ENCODE peak calls at places on chromosomes 11 and 22, in four cellular contexts. G, L, K and N are unnamed samples. For H3K27me3, the result is how much of the 10 kb centered on the place peaks cover.

GRCh38 chr22:26709617-26710390 is 52.4 kb downstream of the MIAT start:
- DNase-seq in G (peak), L (no peak), K (no peak), N (peak)

GRCh38 chr11:32052218-32052617 is 38.7 kb upstream of the RCN1 start:
- DNase-seq in G (peak), L (peak), K (no peak), N (no peak)

GRCh38 chr11:45647329-45647728 is 18.1 kb downstream of the CHST1 start:
- DNase-seq in G (no peak), L (no peak), K (no peak), N (no peak)

GRCh38 chr11:12261551-12261950 is 115.8 kb upstream of the PARVA start:
- DNase-seq in G (no peak), L (no peak), K (no peak), N (no peak)

GRCh38 chr11:79121351-79121750 is 319.5 kb downstream of the TENM4 start:
- DNase-seq in G (peak), L (no peak), K (no peak), N (no peak)

GRCh38 chr11:119809346-119809745 is 80.3 kb upstream of the NECTIN1 start:
- DNase-seq in G (no peak), L (no peak), K (no peak), N (no peak)

GRCh38 chr22:46051646-46052045 is 74.7 kb upstream of the WNT7B start:
- DNase-seq in G (no peak), L (no peak), K (peak), N (no peak)

GRCh38 chr11:33907419-33907818 is 15.5 kb upstream of the LMO2 start:
- DNase-seq in G (no peak), L (no peak), K (no peak), N (no peak)

GRCh38 chr11:32187106-32187505 is 96.2 kb downstream of the RCN1 start:
- DNase-seq in G (no peak), L (no peak), K (no peak), N (no peak)

GRCh38 chr11:30683176-30683575 is 97.0 kb upstream of the MPPED2 start:
- DNase-seq in G (no peak), L (no peak), K (no peak), N (no peak)

GRCh38 chr22:27698830-27699229 is 102.7 kb downstream of the MN1 start:
- DNase-seq in G (no peak), L (no peak), K (no peak), N (no peak)

GRCh38 chr11:133724116-133724515 is 121.2 kb downstream of the SPATA19 start:
- DNase-seq in G (no peak), L (no peak), K (no peak), N (no peak)

GRCh38 chr11:133570376-133570775 is 38.1 kb upstream of the OPCML start:
- DNase-seq in G (no peak), L (no peak), K (no peak), N (no peak)

GRCh38 chr22:46088541-46089311 is 61.6 kb upstream of the PPARA start:
- DNase-seq in G (peak), L (no peak), K (peak), N (no peak)

GRCh38 chr22:38397189-38398097 is 57.6 kb downstream of the KCNJ4 start:
- DNase-seq in G (no peak), L (peak), K (peak), N (no peak)

GRCh38 chr22:36910461-36910860 is 3.0 kb upstream of the CSF2RB start:
- DNase-seq in G (no peak), L (no peak), K (no peak), N (no peak)

GRCh38 chr11:8231979-8232378 is 31.7 kb downstream of the LMO1 start:
- DNase-seq in G (no peak), L (no peak), K (no peak), N (no peak)

GRCh38 chr22:35915477-35916013 is 113.1 kb downstream of the RBFOX2 start:
- DNase-seq in G (peak), L (no peak), K (no peak), N (no peak)

GRCh38 chr11:9799901-9800300 is 136.0 kb downstream of the SWAP70 start:
- DNase-seq in G (no peak), L (no peak), K (no peak), N (no peak)

GRCh38 chr11:15988693-15989231 is 367.6 kb downstream of the SOX6 start:
- DNase-seq in G (no peak), L (no peak), K (no peak), N (no peak)

GRCh38 chr11:1756791-1757771 is 6.6 kb downstream of the CTSD start:
- DNase-seq in G (no peak), L (no peak), K (no peak), N (no peak)

GRCh38 chr11:22617868-22618267 is 7.8 kb downstream of the FANCF start:
- DNase-seq in G (no peak), L (no peak), K (no peak), N (no peak)

GRCh38 chr22:45225732-45226560 is 14.7 kb downstream of the KIAA0930 start:
- DNase-seq in G (no peak), L (no peak), K (no peak), N (no peak)

GRCh38 chr11:77113382-77114088 is 10.9 kb downstream of the OMP start:
- DNase-seq in G (no peak), L (no peak), K (no peak), N (no peak)

GRCh38 chr11:1570896-1571759 is 943 bp downstream of the DUSP8 start:
- DNase-seq in G (no peak), L (peak), K (no peak), N (no peak)

GRCh38 chr11:127345819-127346459 is 345.4 kb upstream of the KIRREL3 start:
- DNase-seq in G (peak), L (no peak), K (peak), N (no peak)

GRCh38 chr11:6298605-6299004 is 21.7 kb downstream of the CAVIN3 start:
- DNase-seq in G (no peak), L (peak), K (peak), N (no peak)

GRCh38 chr11:3167143-3168119 is 2.3 kb upstream of the OSBPL5 start:
- DNase-seq in G (no peak), L (no peak), K (peak), N (no peak)
- TF ChIP-seq CTCF in G (no peak), L (no peak), K (no peak), N (no peak)

GRCh38 chr11:442611-443081 is 835 bp upstream of the ANO9 start:
- DNase-seq in G (no peak), L (no peak), K (no peak), N (no peak)

GRCh38 chr11:441043-441417 is 781 bp downstream of the ANO9 start:
- DNase-seq in G (no peak), L (no peak), K (no peak), N (no peak)

GRCh38 chr11:440065-441042 is 1.5 kb downstream of the ANO9 start:
- DNase-seq in G (no peak), L (peak), K (no peak), N (no peak)

GRCh38 chr11:443542-444199 is 1.9 kb upstream of the ANO9 start:
- DNase-seq in G (no peak), L (peak), K (no peak), N (no peak)

GRCh38 chr11:441418-442274 is at the start of gene ANO9:
- DNase-seq in G (no peak), L (peak), K (no peak), N (no peak)
- H3K4me3 ChIP-seq in G (no peak), L (peak), K (no peak), N (no peak)

DNA sequence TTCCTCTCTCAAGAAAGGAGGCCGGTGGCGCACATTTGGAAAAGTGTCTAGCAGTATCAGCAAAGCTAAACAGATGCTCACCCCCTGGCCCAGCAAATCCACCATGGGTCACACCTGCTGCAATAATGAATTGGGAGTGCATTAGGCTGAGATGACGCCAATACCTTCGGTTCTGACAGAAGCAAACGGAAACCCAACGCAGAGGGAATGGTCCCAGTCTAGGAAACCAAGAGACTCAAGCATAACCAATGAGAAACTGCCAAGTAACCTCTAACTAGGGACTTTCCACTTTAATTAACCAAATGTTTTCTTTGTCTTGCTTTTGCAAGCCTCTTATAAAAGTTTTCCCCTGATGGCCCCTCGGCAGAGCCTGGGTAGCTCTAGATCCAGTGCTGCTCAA is 64.2 kb upstream of the SLC22A12 start:
- DNase-seq in G (no peak), L (no peak), K (no peak), N (no peak)
- H3K27me3 ChIP-seq in G (under half), L (under half), K (half or more), N (under half)

GRCh38 chr11:114200785-114201184 is 95.4 kb upstream of the NNMT start:
- DNase-seq in G (no peak), L (no peak), K (no peak), N (no peak)
- TF ChIP-seq CTCF in G (no peak), L (no peak), K (no peak), N (no peak)

DNA sequence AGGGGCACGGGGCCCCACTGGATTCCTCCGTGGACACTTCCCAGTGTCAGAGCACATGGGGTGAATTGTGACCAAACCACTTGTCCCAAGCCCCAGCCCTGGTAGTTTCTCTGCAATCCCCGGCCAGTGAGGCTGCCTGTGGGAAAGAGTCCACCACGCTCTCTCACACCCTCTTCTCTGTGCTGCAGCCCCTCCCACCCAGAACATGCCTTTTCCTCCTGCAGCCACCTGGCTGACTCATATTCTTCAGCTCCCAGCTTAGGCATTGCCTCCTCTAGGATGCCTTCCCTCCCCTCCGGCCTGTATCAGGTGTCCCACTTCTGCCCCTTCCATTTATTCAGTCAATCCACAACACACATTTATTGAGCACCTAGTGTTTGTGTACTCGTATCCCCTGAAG is 5.4 kb upstream of the RPS6KB2 start:
- DNase-seq in G (no peak), L (no peak), K (no peak), N (no peak)
- H3K4me3 ChIP-seq in G (no peak), L (no peak), K (no peak), N (no peak)

DNA sequence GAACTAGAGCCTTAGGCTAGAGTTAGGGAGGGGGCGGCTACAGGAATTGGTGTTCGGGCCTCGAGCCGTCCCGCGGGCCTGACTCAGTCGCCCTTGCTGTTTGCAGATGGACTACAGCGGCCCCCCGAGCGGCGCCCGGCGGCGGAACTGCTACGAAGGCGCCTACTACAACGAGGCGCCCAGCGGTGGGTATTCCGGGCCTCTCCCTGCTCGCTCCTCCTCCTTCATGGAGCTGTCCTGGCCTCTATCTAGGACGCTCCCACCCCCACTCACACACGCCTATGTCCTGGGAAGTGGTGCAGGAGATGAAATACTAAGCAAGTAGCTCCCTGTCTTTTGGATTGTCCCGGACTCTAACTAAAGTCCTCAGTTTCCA is 1.4 kb downstream of the MYOD1 start:
- DNase-seq in G (no peak), L (no peak), K (no peak), N (no peak)
- H3K27me3 ChIP-seq in G (half or more), L (under half), K (half or more), N (under half)

GRCh38 chr11:115244314-115244713 is 259.9 kb downstream of the CADM1 start:
- DNase-seq in G (peak), L (no peak), K (no peak), N (no peak)
- TF ChIP-seq CTCF in G (no peak), L (no peak), K (no peak), N (no peak)

DNA sequence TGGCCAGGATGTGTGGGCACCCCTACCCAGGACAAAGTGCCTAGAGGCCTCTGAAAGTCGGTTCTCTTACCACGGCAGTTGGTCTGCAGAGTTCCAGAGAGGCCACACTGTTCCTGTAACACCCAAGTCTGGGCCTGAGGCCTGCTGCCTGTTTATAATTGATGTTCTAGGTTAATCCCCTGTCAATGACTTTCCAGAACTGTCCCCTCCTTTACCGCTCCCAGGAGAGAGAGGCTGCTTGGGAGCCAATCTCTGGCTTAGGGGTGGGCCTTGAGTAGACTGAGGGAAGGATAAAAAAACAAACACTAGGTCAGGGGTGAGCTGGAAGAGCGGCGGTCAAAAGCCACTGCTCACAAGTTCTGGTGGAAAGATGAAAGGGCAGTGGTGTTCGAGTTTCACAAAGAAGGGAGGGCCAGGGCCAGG is 50.4 kb downstream of the PC start:
- DNase-seq in G (no peak), L (no peak), K (no peak), N (no peak)
- H3K4me3 ChIP-seq in G (no peak), L (no peak), K (no peak), N (no peak)

DNA sequence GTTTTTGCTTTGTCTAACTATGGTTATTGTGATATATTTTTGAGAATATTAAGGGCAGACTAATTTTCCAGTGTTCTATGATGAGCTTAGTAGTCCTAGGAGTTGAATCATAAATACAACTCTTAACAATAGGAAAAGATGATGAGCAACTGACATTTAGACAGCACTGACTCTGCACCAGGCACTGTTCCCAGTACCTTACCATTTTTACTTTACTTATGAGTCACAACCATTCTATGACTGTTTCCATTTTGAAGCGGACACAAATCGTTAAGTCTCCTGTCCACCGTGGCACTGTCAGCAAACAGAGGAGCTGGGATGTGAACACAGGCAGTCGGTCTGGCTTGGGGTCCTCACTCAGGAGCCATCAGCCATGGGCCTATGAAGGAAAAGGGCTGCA is 3.4 kb upstream of the SCGB2A2 start:
- DNase-seq in G (peak), L (no peak), K (no peak), N (no peak)
- H3K27me3 ChIP-seq in G (under half), L (under half), K (half or more), N (under half)

GRCh38 chr11:81255905-81256304 is 1477.8 kb downstream of the FAM181B start:
- DNase-seq in G (no peak), L (no peak), K (no peak), N (no peak)
- TF ChIP-seq CTCF in G (no peak), L (no peak), K (no peak), N (no peak)